ENCODE peak calls at places on chromosomes 3 and 15, in five cellular contexts. E, J, A, T and U are unnamed samples. For H3K9me3 and H3K4me1, the result is how much of the 10 kb centered on the place peaks cover.

GRCh38 chr3:53956591-53956990 is 64.9 kb upstream of the SELENOK start:
- DNase-seq in E (no peak), J (no peak), T (no peak), A (no peak), U (no peak)

GRCh38 chr3:141646760-141647561 is 91.1 kb upstream of the RNF7 start:
- DNase-seq in J (peak), A (peak), E (peak), T (peak), U (peak)

GRCh38 chr3:157499342-157499963 is 3.8 kb downstream of the VEPH1 start:
- DNase-seq in T (no peak), J (no peak), E (peak), A (peak), U (peak)

GRCh38 chr15:47803767-47804166 is 86.5 kb downstream of the SEMA6D start:
- DNase-seq in T (no peak), E (no peak), A (no peak), J (no peak), U (no peak)

GRCh38 chr3:163481738-163482137 is 1596.6 kb downstream of the SI start:
- DNase-seq in A (no peak), E (no peak), J (no peak), T (no peak), U (no peak)

GRCh38 chr3:177944228-177944661 is 592.0 kb upstream of the KCNMB2 start:
- DNase-seq in J (peak), T (no peak), E (no peak), A (no peak), U (no peak)

GRCh38 chr3:53311882-53312281 is 35.5 kb downstream of the DCP1A start:
- DNase-seq in J (no peak), A (no peak), E (no peak), T (no peak), U (no peak)

GRCh38 chr3:12758025-12758830 is 831 bp downstream of the TMEM40 start:
- DNase-seq in T (peak), A (no peak), E (no peak), J (peak), U (no peak)

GRCh38 chr15:79919090-79919748 is 22.4 kb upstream of the MTHFS start:
- DNase-seq in T (no peak), A (no peak), J (no peak), E (no peak), U (peak)
- H3K9me3 ChIP-seq in T (under half), A (half or more), J (under half), E (under half), U (under half)

GRCh38 chr3:100042577-100042981 is 71.7 kb downstream of the FILIP1L start:
- DNase-seq in A (no peak), E (no peak), J (peak), T (no peak), U (no peak)

GRCh38 chr3:100041328-100041749 is 73.0 kb downstream of the FILIP1L start:
- DNase-seq in T (no peak), E (no peak), J (peak), A (no peak), U (no peak)

GRCh38 chr3:100043271-100043670 is 71.0 kb downstream of the FILIP1L start:
- DNase-seq in T (no peak), E (no peak), A (no peak), J (no peak), U (no peak)

GRCh38 chr3:100040846-100041245 is 73.5 kb downstream of the FILIP1L start:
- DNase-seq in J (peak), A (no peak), E (no peak), T (no peak), U (no peak)

GRCh38 chr3:100042144-100042543 is 72.2 kb downstream of the FILIP1L start:
- DNase-seq in T (no peak), J (peak), A (no peak), E (no peak), U (no peak)
- H3K4me1 ChIP-seq in T (under half), J (under half), A (under half), E (under half), U (under half)

GRCh38 chr15:85167568-85167967 is 185.9 kb downstream of the PDE8A start:
- DNase-seq in T (no peak), A (no peak), J (no peak), E (no peak), U (no peak)
- H3K9me3 ChIP-seq in T (under half), A (under half), J (under half), E (under half), U (under half)

GRCh38 chr15:67827561-67828378 is 2.5 kb downstream of the SKOR1 start:
- DNase-seq in E (no peak), T (no peak), J (no peak), A (no peak), U (peak)

GRCh38 chr15:67829647-67830504 is 4.6 kb downstream of the SKOR1 start:
- DNase-seq in J (no peak), T (no peak), E (no peak), A (no peak), U (peak)

GRCh38 chr15:67828379-67828968 is 3.2 kb downstream of the SKOR1 start:
- DNase-seq in T (no peak), E (no peak), J (no peak), A (no peak), U (peak)

GRCh38 chr15:67826717-67827560 is 1.6 kb downstream of the SKOR1 start:
- DNase-seq in A (no peak), E (no peak), J (no peak), T (no peak), U (peak)

GRCh38 chr15:67828969-67829646 is 3.8 kb downstream of the SKOR1 start:
- DNase-seq in T (no peak), J (no peak), E (no peak), A (no peak), U (peak)
- H3K4me1 ChIP-seq in T (under half), J (under half), E (under half), A (under half), U (half or more)

GRCh38 chr15:26590673-26591072 is 182.2 kb downstream of the GABRB3 start:
- DNase-seq in A (no peak), T (no peak), J (no peak), E (no peak), U (no peak)
- H3K9me3 ChIP-seq in A (under half), T (under half), J (under half), E (under half), U (under half)

GRCh38 chr3:99969133-99969532 is 145.2 kb downstream of the FILIP1L start:
- DNase-seq in J (no peak), E (no peak), T (no peak), A (no peak), U (no peak)
- H3K4me1 ChIP-seq in J (under half), E (under half), T (under half), A (under half), U (under half)

GRCh38 chr15:26460165-26460564 is 312.7 kb downstream of the GABRB3 start:
- DNase-seq in J (no peak), A (no peak), E (no peak), T (no peak), U (no peak)
- H3K9me3 ChIP-seq in J (under half), A (under half), E (under half), T (under half), U (under half)

GRCh38 chr15:25736451-25736850 is 126.7 kb downstream of the ATP10A start:
- DNase-seq in T (no peak), A (no peak), J (peak), E (no peak), U (no peak)
- H3K4me1 ChIP-seq in T (under half), A (under half), J (under half), E (under half), U (under half)

GRCh38 chr15:25060472-25060803 is 105.7 kb downstream of the SNRPN start:
- DNase-seq in A (no peak), T (no peak), J (no peak), E (no peak), U (no peak)

GRCh38 chr15:25057574-25057973 is 102.8 kb downstream of the SNRPN start:
- DNase-seq in J (no peak), E (no peak), T (no peak), A (no peak), U (no peak)

GRCh38 chr15:25056484-25057429 is 102.0 kb downstream of the SNRPN start:
- DNase-seq in T (no peak), E (peak), A (no peak), J (no peak), U (no peak)

GRCh38 chr15:25059698-25060471 is 105.1 kb downstream of the SNRPN start:
- DNase-seq in E (no peak), T (no peak), J (no peak), A (no peak), U (no peak)

DNA sequence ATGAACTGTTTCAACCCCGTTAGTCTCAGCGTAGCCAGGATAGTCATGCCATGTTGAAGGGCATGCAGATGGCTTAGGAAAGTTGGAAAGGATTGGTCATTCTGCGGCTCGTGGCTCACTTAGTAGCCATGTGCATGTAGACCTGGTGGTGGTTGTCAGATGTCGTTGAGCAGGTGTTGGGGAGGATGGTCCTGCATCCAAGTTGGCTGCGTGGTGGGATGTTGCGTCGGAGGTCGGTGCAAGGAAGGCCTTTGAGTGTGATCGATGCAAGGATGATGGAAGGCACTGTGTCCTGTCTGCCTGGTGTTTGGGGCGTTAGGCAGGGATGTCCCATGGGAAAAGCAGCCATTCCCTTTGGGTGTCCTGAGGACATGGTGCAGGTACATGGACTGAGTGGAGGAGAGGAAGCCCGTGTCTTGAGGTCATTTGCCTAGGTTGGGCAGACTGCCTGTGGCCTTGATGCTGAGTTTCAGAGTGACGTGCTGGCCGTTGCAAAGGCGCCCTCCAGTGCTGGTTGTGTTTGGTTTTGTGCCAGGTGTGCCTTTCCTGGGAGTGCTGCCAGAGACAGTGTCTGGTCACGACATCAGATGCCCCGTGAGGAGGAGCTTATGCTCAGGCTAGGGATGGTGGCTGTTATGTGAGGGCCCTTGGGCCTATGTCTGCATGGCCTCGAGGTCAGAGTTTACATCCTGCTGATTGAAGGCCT is 103.4 kb downstream of the SNRPN start:
- DNase-seq in J (no peak), T (no peak), E (no peak), A (no peak), U (no peak)
- H3K9me3 ChIP-seq in J (half or more), T (half or more), E (under half), A (half or more), U (under half)

GRCh38 chr3:101202640-101203039 is 117.7 kb downstream of the IMPG2 start:
- DNase-seq in E (no peak), T (no peak), J (no peak), A (no peak), U (no peak)

GRCh38 chr3:101195951-101196713 is 124.2 kb downstream of the IMPG2 start:
- DNase-seq in E (no peak), J (peak), T (no peak), A (peak), U (peak)

GRCh38 chr3:101203411-101203810 is 117.0 kb downstream of the IMPG2 start:
- DNase-seq in A (no peak), E (no peak), J (peak), T (no peak), U (no peak)

GRCh38 chr3:101204246-101204645 is 116.1 kb downstream of the IMPG2 start:
- DNase-seq in J (peak), T (peak), E (no peak), A (no peak), U (peak)

DNA sequence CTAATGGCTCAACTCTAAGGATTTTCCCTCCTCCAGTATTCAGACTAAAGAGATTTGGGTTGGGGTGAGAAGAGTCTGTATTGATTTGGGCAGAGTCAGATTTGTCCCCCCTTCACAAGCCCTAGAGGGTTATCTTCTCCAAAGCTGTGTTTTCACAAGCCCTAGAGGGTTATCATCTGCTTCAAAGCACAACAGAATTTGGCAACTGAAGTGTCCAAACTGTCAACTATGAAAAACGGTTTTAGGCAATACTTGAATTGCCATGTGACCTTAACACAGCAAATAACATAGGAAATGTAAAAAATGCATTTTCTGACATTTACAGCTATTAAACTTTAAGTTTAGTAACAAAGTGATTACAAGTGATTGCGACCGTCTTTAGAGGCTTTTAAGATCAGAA is 119.9 kb downstream of the IMPG2 start:
- DNase-seq in E (no peak), T (no peak), A (no peak), J (no peak), U (no peak)
- H3K4me1 ChIP-seq in E (under half), T (under half), A (under half), J (under half), U (under half)